ENCODE peak calls at places on chromosome 5, in five cellular contexts. Q is heart left ventricle; O is lung; J is CD8-positive, alpha-beta memory T cell; T is sigmoid colon. R is an unnamed sample. For H3K36me3, the result is how much of the 10 kb centered on the place peaks cover.

GRCh38 chr5:59042683-59043082 is 459.8 kb downstream of the RAB3C start:
- DNase-seq in Q (peak), O (no peak), J (no peak), T (peak), R (no peak)

GRCh38 chr5:150946351-150946905 is 41.6 kb upstream of the ZNF300 start:
- DNase-seq in Q (peak), O (peak), J (no peak), T (peak), R (no peak)

GRCh38 chr5:58262226-58262625 is 197.7 kb downstream of the PLK2 start:
- DNase-seq in Q (no peak), O (no peak), J (no peak), T (no peak), R (no peak)

GRCh38 chr5:150236313-150236712 is 46.5 kb downstream of the SLC6A7 start:
- DNase-seq in Q (no peak), O (no peak), J (no peak), T (no peak), R (no peak)

GRCh38 chr5:131976414-131977211 is 31.1 kb upstream of the MEIKIN start:
- DNase-seq in Q (no peak), O (no peak), J (no peak), T (peak), R (no peak)

GRCh38 chr5:81450940-81451339 is 57.0 kb upstream of the ACOT12 start:
- DNase-seq in Q (no peak), O (no peak), J (no peak), T (no peak), R (no peak)

GRCh38 chr5:178340187-178340586 is 107.6 kb upstream of the PHYKPL start:
- DNase-seq in Q (no peak), O (no peak), J (no peak), T (peak), R (no peak)

GRCh38 chr5:148746826-148747535 is 79.4 kb upstream of the ADRB2 start:
- DNase-seq in Q (no peak), O (no peak), J (no peak), T (no peak), R (no peak)

GRCh38 chr5:132907161-132907560 is 33.7 kb downstream of the LEAP2 start:
- DNase-seq in Q (no peak), O (no peak), J (no peak), T (no peak), R (no peak)

GRCh38 chr5:179153921-179154345 is 93.8 kb downstream of the ZNF354C start:
- DNase-seq in Q (no peak), O (no peak), J (no peak), T (peak), R (no peak)

GRCh38 chr5:38528162-38528703 is 28.2 kb downstream of the LIFR start:
- DNase-seq in Q (no peak), O (no peak), J (no peak), T (no peak), R (no peak)

GRCh38 chr5:128596071-128596470 is 58.0 kb upstream of the FBN2 start:
- DNase-seq in Q (no peak), O (no peak), J (no peak), T (no peak), R (no peak)

GRCh38 chr5:1445313-1445894 is at the start of gene SLC6A3:
- DNase-seq in Q (peak), O (no peak), J (no peak), T (no peak), R (no peak)

GRCh38 chr5:150036513-150036912 is 36.0 kb downstream of the HMGXB3 start:
- DNase-seq in Q (no peak), O (no peak), J (no peak), T (no peak), R (no peak)

GRCh38 chr5:126600631-126601511 is at the start of gene PHAX:
- DNase-seq in Q (peak), O (peak), J (peak), T (peak), R (peak)

GRCh38 chr5:4699592-4699991 is 440.5 kb upstream of the ADAMTS16 start:
- DNase-seq in Q (no peak), O (peak), J (no peak), T (no peak), R (no peak)

GRCh38 chr5:89417990-89418820 is 535.2 kb upstream of the MEF2C start:
- DNase-seq in Q (no peak), O (no peak), J (no peak), T (peak), R (no peak)

GRCh38 chr5:52771343-52772039 is 16.2 kb upstream of the ITGA1 start:
- DNase-seq in Q (no peak), O (no peak), J (no peak), T (no peak), R (peak)

GRCh38 chr5:151581841-151582583 is 9.1 kb downstream of the FAT2 start:
- DNase-seq in Q (no peak), O (no peak), J (no peak), T (no peak), R (no peak)

GRCh38 chr5:172365948-172366608 is 82.5 kb upstream of the UBTD2 start:
- DNase-seq in Q (no peak), O (no peak), J (no peak), T (no peak), R (no peak)

GRCh38 chr5:39015743-39016586 is 58.2 kb downstream of the RICTOR start:
- DNase-seq in Q (no peak), O (no peak), J (no peak), T (no peak), R (no peak)

GRCh38 chr5:170429014-170429413 is 39.8 kb upstream of the KCNMB1 start:
- DNase-seq in Q (no peak), O (no peak), J (no peak), T (no peak), R (no peak)

GRCh38 chr5:89556215-89557009 is 673.4 kb upstream of the MEF2C start:
- DNase-seq in Q (no peak), O (no peak), J (no peak), T (no peak), R (no peak)

GRCh38 chr5:52702877-52703276 is 84.8 kb upstream of the ITGA1 start:
- DNase-seq in Q (no peak), O (no peak), J (no peak), T (no peak), R (no peak)

GRCh38 chr5:175516933-175517823 is 38.8 kb downstream of the SFXN1 start:
- DNase-seq in Q (no peak), O (no peak), J (no peak), T (no peak), R (peak)

GRCh38 chr5:66876266-66876807 is 280.1 kb downstream of the MAST4 start:
- DNase-seq in Q (no peak), O (no peak), J (no peak), T (no peak), R (no peak)

GRCh38 chr5:111584651-111585050 is 72.3 kb upstream of the STARD4 start:
- DNase-seq in Q (no peak), O (no peak), J (no peak), T (no peak), R (no peak)

GRCh38 chr5:141547488-141547887 is 58.6 kb downstream of the PCDHGC5 start:
- DNase-seq in Q (no peak), O (no peak), J (no peak), T (no peak), R (no peak)

GRCh38 chr5:41095324-41096101 is 24.4 kb upstream of the MROH2B start:
- DNase-seq in Q (no peak), O (no peak), J (no peak), T (no peak), R (no peak)

GRCh38 chr5:41093803-41094202 is 22.7 kb upstream of the MROH2B start:
- DNase-seq in Q (no peak), O (no peak), J (no peak), T (no peak), R (no peak)

GRCh38 chr5:41094871-41095270 is 23.7 kb upstream of the MROH2B start:
- DNase-seq in Q (no peak), O (no peak), J (no peak), T (no peak), R (no peak)

GRCh38 chr5:41102341-41102740 is 31.2 kb upstream of the MROH2B start:
- DNase-seq in Q (no peak), O (no peak), J (no peak), T (no peak), R (no peak)

DNA sequence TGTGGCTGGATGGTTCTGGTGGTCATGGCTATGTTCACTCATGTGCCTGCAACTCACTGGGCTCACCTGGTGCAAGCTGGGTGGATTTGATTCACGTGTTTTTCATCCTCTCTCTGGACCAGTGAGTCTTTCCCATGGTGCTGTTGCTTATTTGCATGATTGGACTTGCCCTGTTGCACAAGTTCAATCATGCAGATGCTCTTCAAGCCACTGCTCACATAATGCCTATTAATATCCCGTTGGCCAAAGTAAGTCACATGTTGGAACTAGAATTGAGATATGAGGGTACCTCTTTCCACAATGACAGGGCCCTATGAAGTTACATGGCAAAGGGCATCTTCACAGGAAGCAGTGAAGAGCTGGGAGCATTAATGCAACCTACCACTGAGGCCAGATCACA is 26.5 kb upstream of the MROH2B start:
- DNase-seq in Q (no peak), O (no peak), J (no peak), T (no peak), R (no peak)
- H3K4me3 ChIP-seq in Q (no peak), O (no peak), J (no peak), T (no peak), R (no peak)

DNA sequence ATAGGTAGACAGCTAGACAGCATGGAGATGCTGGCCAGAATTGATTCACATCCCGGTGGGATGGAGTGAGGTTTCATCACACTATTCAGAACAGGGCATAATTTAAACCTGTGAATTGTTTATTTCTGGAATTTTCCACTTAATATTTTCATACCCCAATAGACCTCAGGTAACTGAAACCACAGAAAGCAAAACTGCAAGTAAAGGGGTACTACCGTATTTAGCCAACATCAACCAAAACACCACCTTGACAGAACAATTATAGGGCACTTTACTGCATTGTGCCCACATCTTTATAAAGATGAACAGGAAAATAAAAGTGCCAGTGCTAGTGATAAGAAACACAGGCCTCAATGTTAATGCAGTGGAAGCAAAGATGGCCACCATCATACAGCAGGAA is 7.5 kb downstream of the SERINC5 start:
- DNase-seq in Q (no peak), O (no peak), J (no peak), T (no peak), R (no peak)
- H3K27ac ChIP-seq in Q (no peak), O (no peak), J (no peak), T (no peak), R (peak)

DNA sequence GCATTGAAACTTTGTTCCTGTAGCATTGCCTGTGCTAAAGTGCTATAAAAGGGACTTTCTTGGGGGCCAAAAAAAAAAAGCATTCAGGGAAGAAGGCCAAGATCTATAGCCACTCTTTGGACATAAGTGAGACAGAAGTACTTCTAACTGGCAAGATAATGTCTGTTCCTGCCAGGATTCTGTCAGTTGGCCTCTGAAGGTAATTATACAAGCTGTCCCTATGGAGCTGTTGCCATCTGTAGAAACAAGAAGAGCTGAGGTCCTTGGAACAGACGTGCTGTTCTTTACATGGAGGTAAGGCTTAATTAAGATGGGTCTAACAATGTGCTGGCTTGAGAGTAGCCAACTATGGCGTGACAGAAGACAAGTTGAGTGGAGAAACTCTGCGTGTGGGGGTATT is 9.7 kb downstream of the KIF20A start:
- DNase-seq in Q (no peak), O (no peak), J (no peak), T (no peak), R (no peak)
- H3K36me3 ChIP-seq in Q (under half), O (under half), J (under half), T (half or more), R (half or more)

GRCh38 chr5:72387985-72388384 is 67.8 kb downstream of the PTCD2 start:
- DNase-seq in Q (no peak), O (no peak), J (no peak), T (no peak), R (no peak)
- H3K4me3 ChIP-seq in Q (no peak), O (no peak), J (no peak), T (no peak), R (no peak)

DNA sequence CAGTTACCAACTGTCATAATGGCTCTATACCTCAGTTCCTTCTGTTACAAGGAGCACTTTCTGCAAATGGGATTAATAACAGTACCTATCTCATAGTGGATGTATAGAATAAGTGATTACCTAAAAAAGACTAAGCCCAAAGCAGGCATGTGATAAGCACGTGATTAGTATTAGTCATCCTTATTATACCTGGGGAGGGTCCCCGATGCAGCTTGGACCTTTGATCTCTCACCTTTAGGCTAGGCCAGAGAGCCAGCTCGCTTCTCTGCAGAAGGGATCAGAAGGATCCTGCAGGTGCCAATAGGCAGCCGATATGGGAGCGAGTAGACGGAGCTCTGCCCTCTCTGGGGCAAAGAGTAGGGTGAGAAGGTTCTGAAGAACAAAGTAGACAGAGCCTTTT is 4.0 kb downstream of the JADE2 start:
- DNase-seq in Q (no peak), O (no peak), J (no peak), T (no peak), R (no peak)
- H3K27ac ChIP-seq in Q (no peak), O (no peak), J (no peak), T (peak), R (peak)

DNA sequence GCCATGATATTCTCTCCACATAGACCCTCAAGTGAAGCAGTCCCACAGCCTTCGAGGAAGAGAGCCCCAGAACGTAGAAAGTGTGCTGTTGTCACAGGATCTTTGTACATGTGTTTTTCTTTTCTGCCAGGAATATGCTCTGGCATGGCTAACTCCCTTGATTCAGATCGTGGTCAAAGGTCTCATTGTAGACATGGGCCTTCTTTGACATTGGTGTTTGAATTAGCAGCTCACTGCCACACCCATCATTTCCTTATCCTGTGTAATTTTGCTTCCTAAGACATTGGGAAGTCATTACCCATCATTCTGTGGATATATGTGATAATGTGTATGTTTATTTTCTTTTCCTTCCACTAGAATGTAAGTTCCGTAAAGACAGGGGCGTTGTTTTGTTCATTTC is 25.5 kb downstream of the MTRR start:
- DNase-seq in Q (no peak), O (no peak), J (no peak), T (no peak), R (no peak)
- H3K36me3 ChIP-seq in Q (half or more), O (under half), J (half or more), T (half or more), R (half or more)

GRCh38 chr5:18699681-18700080 is 1065.4 kb downstream of the TAF11L14 start:
- DNase-seq in Q (no peak), O (no peak), J (no peak), T (no peak), R (no peak)
- H3K4me3 ChIP-seq in Q (no peak), O (no peak), J (no peak), T (no peak), R (no peak)

DNA sequence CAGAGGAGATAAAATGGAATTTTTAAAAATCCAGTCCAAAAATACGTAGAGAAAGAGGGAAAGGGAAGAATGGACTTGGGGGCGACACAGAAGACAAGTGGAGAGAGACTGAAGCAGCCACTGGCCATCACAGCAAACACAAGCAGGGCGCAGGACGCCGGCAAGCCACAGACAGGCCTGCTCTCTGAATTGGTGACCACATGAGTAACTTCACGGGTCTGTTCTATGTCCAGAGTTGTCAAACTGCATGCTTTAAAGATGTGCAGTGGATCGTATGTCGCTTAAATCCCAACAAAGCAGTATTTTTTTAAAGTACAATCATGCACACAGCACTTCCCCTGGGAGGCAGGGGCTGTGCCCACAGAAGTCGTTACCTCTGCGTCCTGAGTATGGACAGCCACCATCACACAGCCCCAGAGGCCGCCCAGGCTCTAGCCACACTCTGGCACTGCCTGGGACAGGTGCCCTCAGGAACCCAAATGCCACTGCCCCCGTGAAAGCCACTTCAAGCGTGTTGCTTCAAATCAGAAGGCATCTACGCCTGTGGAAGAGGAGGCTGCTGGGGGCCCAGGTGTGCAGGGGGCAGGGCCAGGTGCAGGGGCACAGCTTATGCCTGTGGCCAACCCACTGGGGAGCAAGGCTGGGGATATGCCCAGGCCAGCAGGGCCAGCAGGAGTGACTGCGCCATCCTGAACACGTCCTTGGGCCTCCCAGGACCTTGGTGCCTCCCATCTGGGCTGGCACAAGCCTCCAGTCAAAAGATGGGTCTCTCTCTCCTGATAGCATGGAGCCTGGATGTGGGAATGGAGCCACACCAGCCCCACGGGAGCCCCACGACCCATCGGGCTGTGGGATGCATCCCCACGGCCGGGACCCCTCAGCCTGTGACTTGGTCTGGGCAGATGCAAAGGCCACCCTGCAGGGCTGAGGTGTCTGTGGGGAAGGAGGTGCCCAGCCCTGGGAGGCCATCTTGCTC is 5.9 kb upstream of the LRRC14B start:
- DNase-seq in Q (no peak), O (no peak), J (no peak), T (peak), R (no peak)
- H3K27ac ChIP-seq in Q (no peak), O (no peak), J (no peak), T (peak), R (no peak)

DNA sequence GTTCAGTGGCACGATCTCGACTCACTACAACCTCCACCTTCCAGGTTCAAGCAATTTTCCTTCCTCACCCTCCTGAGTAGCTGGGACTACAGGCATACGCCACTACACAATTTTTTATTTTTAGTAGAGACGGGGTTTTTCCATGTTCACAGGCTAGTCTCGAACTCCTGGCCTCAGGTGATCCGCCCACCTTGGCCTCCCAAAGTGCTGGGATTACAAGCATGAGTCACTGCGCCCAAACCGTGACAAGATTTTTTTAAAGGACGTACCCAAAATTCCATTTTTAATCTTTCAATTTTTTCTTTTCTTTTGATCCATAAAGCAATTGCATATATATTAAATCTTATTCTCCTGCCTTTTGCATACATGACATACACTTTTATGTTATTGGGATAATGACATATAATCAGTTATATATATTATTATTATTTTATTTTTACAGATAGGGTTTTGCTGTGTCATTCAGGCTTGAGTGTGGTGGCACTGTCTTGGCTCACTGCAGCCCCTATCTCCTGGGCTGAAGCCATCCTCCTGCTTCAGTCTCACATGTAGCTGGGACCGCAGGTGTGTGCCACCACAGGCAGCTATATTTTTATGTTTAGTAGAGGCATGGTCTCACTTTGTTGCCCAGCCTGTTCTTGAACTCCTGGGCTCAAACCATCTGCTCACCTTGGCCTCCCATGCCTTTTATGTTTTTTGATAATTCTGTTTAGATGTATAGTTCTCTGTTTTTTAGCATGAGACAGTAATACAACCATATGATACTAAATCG is 71.9 kb downstream of the RAB24 start:
- DNase-seq in Q (no peak), O (no peak), J (no peak), T (no peak), R (no peak)
- H3K36me3 ChIP-seq in Q (under half), O (under half), J (under half), T (under half), R (under half)